ENCODE peak calls at places on chromosomes 11 and 22, in five cellular contexts. G, L, Y, J and T are unnamed samples.
A peak's percentile ranks its signal among the peaks of the same experiment; 100 is the strongest.

GRCh38 chr22:39351689-39352214 is 2.0 kb downstream of the SYNGR1 start:
- DNase-seq in G (peak; percentile 59), L (no peak), Y (no peak), J (no peak), T (peak; percentile 66)

GRCh38 chr22:30290679-30291333 is 1.5 kb upstream of the CASTOR1 start:
- DNase-seq in G (peak; percentile 51), L (peak; percentile 59), Y (no peak), J (peak; percentile 91), T (no peak)

GRCh38 chr11:132137981-132138313 is 767.5 kb downstream of the NTM start:
- DNase-seq in G (no peak), L (no peak), Y (no peak), J (no peak), T (no peak)

GRCh38 chr11:76635991-76636520 is 34.5 kb downstream of the LRRC32 start:
- DNase-seq in G (no peak), L (no peak), Y (no peak), J (no peak), T (no peak)

GRCh38 chr11:2390871-2391662 is 9.5 kb upstream of the TSSC4 start:
- DNase-seq in G (peak; percentile 41), L (peak; percentile 93), Y (no peak), J (no peak), T (no peak)

GRCh38 chr11:28520291-28520690 is 412.1 kb downstream of the METTL15 start:
- DNase-seq in G (no peak), L (no peak), Y (no peak), J (no peak), T (no peak)

GRCh38 chr11:27429740-27430451 is 42.7 kb downstream of the LGR4 start:
- DNase-seq in G (peak; percentile 37), L (no peak), Y (no peak), J (no peak), T (no peak)

GRCh38 chr11:72678524-72678923 is 4.3 kb upstream of the PDE2A start:
- DNase-seq in G (no peak), L (no peak), Y (no peak), J (no peak), T (no peak)

GRCh38 chr11:63769719-63770443 is 1.3 kb upstream of the ZFTA start:
- DNase-seq in G (peak; percentile 28), L (no peak), Y (no peak), J (no peak), T (no peak)

GRCh38 chr11:7893792-7894191 is 37.3 kb downstream of the OR10A6 start:
- DNase-seq in G (no peak), L (no peak), Y (no peak), J (no peak), T (no peak)

GRCh38 chr11:105027671-105028070 is 4.7 kb upstream of the CASP5 start:
- DNase-seq in G (no peak), L (no peak), Y (no peak), J (no peak), T (peak; percentile 49)

GRCh38 chr11:1870326-1870696 is 17.4 kb downstream of the LSP1 start:
- DNase-seq in G (no peak), L (no peak), Y (no peak), J (no peak), T (no peak)

GRCh38 chr22:36376265-36376664 is 11.5 kb downstream of the MYH9 start:
- DNase-seq in G (no peak), L (no peak), Y (no peak), J (no peak), T (no peak)

GRCh38 chr11:62611705-62612365 is 740 bp downstream of the EML3 start:
- DNase-seq in G (peak; percentile 68), L (peak; percentile 76), Y (no peak), J (peak; percentile 57), T (peak; percentile 34)